ENCODE peak calls at places on chromosome 14, in ten cellular contexts. E, O, M, Q, G, Z, J, P, W and I are unnamed samples.

GRCh38 chr14:67491741-67492504 is 3.4 kb upstream of the TMEM229B start:
- DNase-seq in E (no peak), O (peak), M (no peak), Q (no peak), G (no peak), Z (no peak), J (no peak), P (no peak), W (peak), I (no peak)

GRCh38 chr14:68645371-68645770 is 147.5 kb downstream of the ZFP36L1 start:
- DNase-seq in E (no peak), O (no peak), M (no peak), Q (no peak), G (no peak), Z (no peak), J (no peak), P (no peak), W (no peak), I (no peak)

GRCh38 chr14:85604671-85605070 is 74.7 kb downstream of the FLRT2 start:
- DNase-seq in E (no peak), O (no peak), M (no peak), Q (no peak), G (no peak), Z (no peak), J (no peak), P (no peak), W (no peak), I (no peak)

GRCh38 chr14:80809663-80810062 is 131.9 kb downstream of the CEP128 start:
- DNase-seq in E (no peak), O (no peak), M (no peak), Q (no peak), G (no peak), Z (no peak), J (no peak), P (no peak), W (no peak), I (no peak)

GRCh38 chr14:77026930-77027537 is 1.5 kb downstream of the IRF2BPL start:
- DNase-seq in E (peak), O (peak), M (no peak), Q (peak), G (peak), Z (peak), J (no peak), P (peak), W (peak), I (no peak)

GRCh38 chr14:22766457-22767322 is at the start of gene OXA1L:
- DNase-seq in E (peak), O (peak), M (peak), Q (peak), G (peak), Z (peak), J (peak), P (peak), W (peak), I (peak)

GRCh38 chr14:29926228-29926627 is 1.4 kb downstream of the PRKD1 start:
- DNase-seq in E (no peak), O (peak), M (no peak), Q (no peak), G (no peak), Z (no peak), J (no peak), P (no peak), W (no peak), I (no peak)

GRCh38 chr14:50231475-50232275 is at the start of gene SOS2:
- DNase-seq in E (peak), O (peak), M (no peak), Q (peak), G (peak), Z (peak), J (peak), P (peak), W (peak), I (peak)

GRCh38 chr14:36647417-36647826 is 14.2 kb upstream of the PAX9 start:
- DNase-seq in E (no peak), O (no peak), M (no peak), Q (no peak), G (no peak), Z (no peak), J (no peak), P (no peak), W (no peak), I (no peak)

GRCh38 chr14:22882529-22883190 is 362 bp upstream of the REM2 start:
- DNase-seq in E (peak), O (peak), M (no peak), Q (peak), G (peak), Z (no peak), J (no peak), P (peak), W (peak), I (no peak)

GRCh38 chr14:64676410-64677008 is 27.7 kb upstream of the PLEKHG3 start:
- DNase-seq in E (no peak), O (no peak), M (no peak), Q (no peak), G (no peak), Z (no peak), J (no peak), P (no peak), W (no peak), I (no peak)

GRCh38 chr14:104797112-104798044 is 1.8 kb upstream of the AKT1 start:
- DNase-seq in E (no peak), O (peak), M (no peak), Q (no peak), G (no peak), Z (peak), J (no peak), P (no peak), W (peak), I (peak)

GRCh38 chr14:90573385-90574105 is 176.7 kb downstream of the CALM1 start:
- DNase-seq in E (no peak), O (no peak), M (no peak), Q (no peak), G (no peak), Z (no peak), J (no peak), P (peak), W (no peak), I (no peak)

GRCh38 chr14:82872494-82872893 is 1338.8 kb upstream of the SEL1L start:
- DNase-seq in E (peak), O (peak), M (no peak), Q (no peak), G (no peak), Z (no peak), J (no peak), P (no peak), W (no peak), I (no peak)

GRCh38 chr14:66638688-66639087 is 130.7 kb downstream of the GPHN start:
- DNase-seq in E (peak), O (no peak), M (no peak), Q (no peak), G (no peak), Z (no peak), J (no peak), P (peak), W (no peak), I (no peak)

GRCh38 chr14:80364274-80364673 is 153.0 kb upstream of the DIO2 start:
- DNase-seq in E (peak), O (no peak), M (no peak), Q (no peak), G (no peak), Z (no peak), J (no peak), P (peak), W (no peak), I (no peak)

DNA sequence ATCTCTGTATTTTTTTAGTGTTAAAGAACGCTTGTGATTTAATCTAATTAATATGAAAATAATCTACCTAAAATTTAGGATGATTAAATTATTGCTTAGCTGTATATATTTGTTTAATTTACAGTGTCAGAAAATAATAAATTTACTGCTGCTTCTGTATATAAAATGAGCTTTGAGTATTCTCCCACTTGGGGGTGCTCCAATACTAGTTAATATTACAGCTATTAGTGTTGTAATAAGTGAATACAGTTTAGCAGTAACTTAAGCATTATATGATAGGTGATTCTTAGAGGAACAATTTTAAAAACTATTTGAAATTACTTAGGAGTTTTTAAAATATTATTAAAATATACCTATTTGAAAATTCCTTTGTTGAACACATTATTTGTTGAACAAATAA is 62.2 kb downstream of the PAPOLA start:
- DNase-seq in E (no peak), O (no peak), M (no peak), Q (no peak), G (no peak), Z (no peak), J (no peak), P (peak), W (no peak), I (no peak)
- TF ChIP-seq CTCF in E (no peak), O (no peak), M (no peak), Q (no peak), G (no peak), Z (no peak), J (no peak), P (peak), W (no peak), I (no peak)

DNA sequence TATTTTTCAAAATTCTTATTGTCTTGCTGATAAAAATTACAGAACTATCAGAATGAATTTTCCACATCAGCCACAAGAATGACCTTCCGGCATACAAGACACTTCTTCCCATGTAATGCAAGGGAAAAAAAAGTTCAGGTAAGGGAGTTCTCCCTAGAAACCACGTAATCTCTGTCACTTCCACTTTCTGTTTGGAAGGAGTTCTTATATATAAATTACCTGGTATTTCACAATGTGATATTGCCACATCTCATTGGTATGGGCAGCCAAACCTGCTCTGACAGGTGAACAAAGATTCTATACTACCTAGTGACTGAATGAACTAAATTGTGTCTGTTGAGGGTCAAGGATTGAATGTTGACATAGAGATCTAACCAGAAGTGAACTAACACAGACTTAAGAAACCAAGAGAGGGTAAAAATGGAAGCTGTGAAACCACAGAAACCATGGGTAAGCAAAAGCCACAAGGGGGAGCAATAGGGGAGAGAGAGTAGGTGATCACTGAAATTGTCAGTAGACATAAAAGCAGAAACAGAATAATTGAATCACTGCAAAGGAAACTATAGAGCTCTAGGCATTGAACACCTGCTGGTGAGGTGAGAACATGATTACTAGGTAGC is 161.3 kb downstream of the RPL10L start:
- DNase-seq in E (peak), O (peak), M (no peak), Q (peak), G (no peak), Z (no peak), J (no peak), P (no peak), W (no peak), I (no peak)
- TF ChIP-seq CTCF in E (peak), O (peak), M (peak), Q (peak), G (no peak), Z (no peak), J (no peak), P (no peak), W (no peak), I (no peak)

GRCh38 chr14:56386024-56386423 is 193.6 kb upstream of the TMEM260 start:
- DNase-seq in E (no peak), O (no peak), M (no peak), Q (no peak), G (no peak), Z (no peak), J (no peak), P (no peak), W (no peak), I (no peak)
- TF ChIP-seq CTCF in E (no peak), O (no peak), M (no peak), Q (no peak), G (no peak), Z (no peak), J (no peak), P (no peak), W (no peak), I (no peak)

DNA sequence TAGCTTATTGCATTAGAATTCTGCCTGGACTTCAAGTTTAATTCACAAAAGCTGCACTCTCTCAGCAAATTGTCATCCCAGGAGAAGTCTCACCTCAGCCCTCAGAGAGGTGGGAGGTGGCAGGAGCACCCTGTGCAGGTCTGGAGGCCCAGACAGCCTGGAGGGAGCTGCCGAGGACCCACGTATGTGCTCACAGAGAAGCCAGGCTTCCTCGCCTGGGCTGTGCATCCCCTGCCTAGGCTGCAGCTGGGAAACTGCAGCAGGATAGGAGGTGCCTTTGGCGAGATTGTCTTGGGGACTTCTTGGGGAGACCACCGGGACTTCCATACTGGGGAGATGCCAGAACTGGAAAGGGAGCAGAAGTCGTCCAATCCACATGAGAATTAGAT is 8.8 kb downstream of the CPNE6 start:
- DNase-seq in E (no peak), O (no peak), M (no peak), Q (no peak), G (no peak), Z (no peak), J (no peak), P (no peak), W (no peak), I (no peak)
- TF ChIP-seq CTCF in E (no peak), O (no peak), M (no peak), Q (no peak), G (no peak), Z (no peak), J (no peak), P (no peak), W (no peak), I (no peak)

GRCh38 chr14:69943084-69943797 is 64.0 kb downstream of the SMOC1 start:
- DNase-seq in E (no peak), O (no peak), M (no peak), Q (no peak), G (no peak), Z (no peak), J (no peak), P (no peak), W (peak), I (no peak)
- TF ChIP-seq CTCF in E (no peak), O (no peak), M (no peak), Q (no peak), G (no peak), Z (no peak), J (no peak), P (no peak), W (no peak), I (no peak)

DNA sequence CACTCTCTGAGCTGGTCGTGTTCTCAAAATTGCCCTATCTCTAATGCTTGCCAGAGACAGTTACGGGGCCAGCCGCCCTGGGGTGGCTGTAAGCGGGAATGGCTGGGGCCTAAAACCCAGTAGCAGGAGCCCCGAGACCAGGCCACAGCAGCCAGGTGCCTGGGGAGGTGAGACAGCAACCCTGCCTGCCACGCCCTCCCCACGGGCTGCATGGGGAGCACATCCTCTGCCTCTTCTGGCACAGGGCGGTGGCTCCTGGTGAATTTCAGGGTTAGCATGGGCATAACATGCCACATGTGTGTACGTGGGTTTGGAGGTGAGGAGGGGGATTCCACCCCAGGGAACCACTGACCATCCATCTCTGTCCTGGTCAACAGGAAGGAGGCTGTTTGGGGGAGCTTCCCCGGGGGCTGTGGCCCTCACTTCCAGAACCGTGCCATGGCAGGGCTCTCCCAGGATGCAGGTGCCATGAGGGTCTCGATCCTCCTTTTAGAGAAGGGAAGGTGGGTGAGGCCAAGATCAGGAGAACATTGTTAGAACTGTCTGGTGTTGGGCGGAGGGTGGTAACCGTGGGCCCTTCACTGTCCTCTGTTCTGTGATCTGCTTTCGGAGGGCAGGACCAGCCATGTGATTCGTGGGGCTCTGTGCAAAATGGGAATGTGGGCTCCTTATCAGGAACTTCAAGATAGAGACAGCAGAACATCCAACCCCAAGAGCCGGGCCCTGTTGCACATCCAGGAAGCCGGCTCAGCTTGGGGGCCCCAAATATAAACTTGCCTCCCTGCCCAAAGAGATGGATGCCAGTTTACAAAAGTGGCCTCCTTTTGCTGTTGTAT is 312.2 kb upstream of the DIO3 start:
- DNase-seq in E (no peak), O (peak), M (no peak), Q (no peak), G (no peak), Z (no peak), J (no peak), P (no peak), W (no peak), I (peak)
- TF ChIP-seq CTCF in E (no peak), O (no peak), M (no peak), Q (no peak), G (no peak), Z (no peak), J (no peak), P (no peak), W (no peak), I (no peak)

GRCh38 chr14:56247495-56248087 is 129.4 kb downstream of the PELI2 start:
- DNase-seq in E (peak), O (no peak), M (no peak), Q (no peak), G (no peak), Z (no peak), J (no peak), P (peak), W (no peak), I (no peak)
- TF ChIP-seq CTCF in E (peak), O (peak), M (peak), Q (peak), G (no peak), Z (no peak), J (peak), P (peak), W (no peak), I (peak)

DNA sequence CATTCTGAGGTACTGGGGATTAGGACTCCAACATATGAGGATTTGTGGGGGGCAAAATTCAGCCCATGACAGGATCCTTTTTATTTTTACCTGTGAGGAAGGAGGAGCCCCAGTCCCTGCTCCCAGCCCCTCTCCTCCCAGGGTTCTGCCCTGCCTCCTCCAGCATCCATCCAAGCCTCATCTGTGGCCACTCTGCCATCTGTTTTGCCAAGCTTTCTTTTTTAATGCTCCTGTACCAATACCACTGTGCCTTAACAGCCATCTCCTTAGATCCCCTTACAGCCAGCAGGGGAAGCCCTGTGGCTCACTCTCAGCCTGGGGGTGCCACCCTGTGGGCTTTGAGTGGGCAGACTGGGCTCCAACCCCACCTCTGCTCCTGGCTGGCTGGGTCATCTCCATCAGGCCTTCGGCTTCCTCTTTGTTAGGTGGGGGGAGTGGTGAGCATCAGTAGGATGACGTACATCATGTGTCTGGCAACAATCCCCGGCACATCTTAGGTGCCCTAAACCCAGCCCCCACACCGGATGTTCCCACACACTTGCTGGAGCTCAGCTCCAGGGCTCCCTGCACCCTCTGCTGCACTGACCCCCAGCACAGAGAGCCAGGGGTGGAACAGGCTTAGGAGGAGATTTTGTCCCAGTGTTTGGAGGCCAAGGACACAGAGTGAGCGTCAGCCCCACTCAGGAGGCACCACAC is 40.2 kb downstream of the CYP46A1 start:
- DNase-seq in E (no peak), O (no peak), M (no peak), Q (no peak), G (peak), Z (no peak), J (no peak), P (peak), W (no peak), I (no peak)
- TF ChIP-seq CTCF in E (no peak), O (no peak), M (no peak), Q (no peak), G (no peak), Z (no peak), J (no peak), P (no peak), W (no peak), I (no peak)

GRCh38 chr14:53948181-53948884 is 8.3 kb downstream of the BMP4 start:
- DNase-seq in E (no peak), O (no peak), M (no peak), Q (no peak), G (no peak), Z (no peak), J (no peak), P (no peak), W (no peak), I (no peak)
- TF ChIP-seq CTCF in E (no peak), O (no peak), M (no peak), Q (no peak), G (no peak), Z (no peak), J (no peak), P (no peak), W (no peak), I (no peak)

DNA sequence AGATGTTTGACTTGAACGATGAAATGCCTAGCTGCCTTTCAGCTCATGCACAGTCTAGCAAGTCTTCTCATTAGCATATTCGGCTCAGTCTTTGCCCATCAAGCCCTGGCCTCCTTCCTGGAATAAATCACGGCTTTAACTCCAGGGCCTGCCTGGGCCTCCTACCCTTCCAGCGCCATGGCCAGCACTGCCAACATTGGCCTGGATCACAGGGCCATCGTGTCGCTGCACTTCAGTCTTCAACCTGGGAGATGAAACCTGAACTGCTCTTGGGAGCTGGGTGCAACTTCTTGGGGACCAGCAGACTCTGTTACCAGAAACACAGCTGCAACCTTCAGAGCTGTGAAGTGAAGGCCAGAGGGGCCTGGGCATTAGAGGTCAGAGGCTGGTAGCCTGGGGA is 126.6 kb upstream of the TMEM260 start:
- DNase-seq in E (no peak), O (no peak), M (no peak), Q (no peak), G (no peak), Z (no peak), J (no peak), P (no peak), W (no peak), I (no peak)
- TF ChIP-seq CTCF in E (no peak), O (no peak), M (no peak), Q (no peak), G (no peak), Z (no peak), J (no peak), P (no peak), W (no peak), I (no peak)